ENCODE peak calls at places on chromosomes 11 and 22, in ten cellular contexts. One of them, this sample, is unnamed.

GRCh38 chr22:45425101-45425500 is 11.6 kb downstream of the RIBC2 start:
- DNase-seq in pancreas: no peak
- DNase-seq in H54: no peak
- DNase-seq in stimulated activated CD4-positive, alpha-beta T cell treated with anti-CD3 and anti-CD28 coated beads, Interleukin-12 subunit alpha, Interleukin-12 subunit beta, amount 100 ng/mL, for 4 hours: no peak
- DNase-seq in T-helper 1 cell: no peak
- DNase-seq in prostate gland: no peak
- DNase-seq in D341Med: no peak
- DNase-seq in NCI-H1048: no peak
- DNase-seq in brain microvascular endothelial cell: peak; percentile 9
- DNase-seq in MCF 10A: no peak
- DNase-seq in this sample: no peak

GRCh38 chr11:36594316-36594989 is at the start of gene IFTAP:
- DNase-seq in pancreas: peak; percentile 62
- DNase-seq in H54: peak; percentile 74
- DNase-seq in stimulated activated CD4-positive, alpha-beta T cell treated with anti-CD3 and anti-CD28 coated beads, Interleukin-12 subunit alpha, Interleukin-12 subunit beta, amount 100 ng/mL, for 4 hours: peak; percentile 5
- DNase-seq in T-helper 1 cell: peak; percentile 33
- DNase-seq in prostate gland: peak; percentile 65
- DNase-seq in D341Med: peak; percentile 77
- DNase-seq in NCI-H1048: peak; percentile 74
- DNase-seq in brain microvascular endothelial cell: peak; percentile 89
- DNase-seq in MCF 10A: peak; percentile 94
- DNase-seq in this sample: peak; percentile 5

GRCh38 chr11:89267660-89268302 is 90.1 kb downstream of the TYR start:
- DNase-seq in pancreas: no peak
- DNase-seq in H54: no peak
- DNase-seq in stimulated activated CD4-positive, alpha-beta T cell treated with anti-CD3 and anti-CD28 coated beads, Interleukin-12 subunit alpha, Interleukin-12 subunit beta, amount 100 ng/mL, for 4 hours: no peak
- DNase-seq in T-helper 1 cell: no peak
- DNase-seq in prostate gland: no peak
- DNase-seq in D341Med: no peak
- DNase-seq in NCI-H1048: no peak
- DNase-seq in brain microvascular endothelial cell: no peak
- DNase-seq in MCF 10A: no peak
- DNase-seq in this sample: no peak

GRCh38 chr11:64661146-64661545 is 61.9 kb downstream of the NRXN2 start:
- DNase-seq in pancreas: no peak
- DNase-seq in H54: no peak
- DNase-seq in stimulated activated CD4-positive, alpha-beta T cell treated with anti-CD3 and anti-CD28 coated beads, Interleukin-12 subunit alpha, Interleukin-12 subunit beta, amount 100 ng/mL, for 4 hours: no peak
- DNase-seq in T-helper 1 cell: no peak
- DNase-seq in prostate gland: no peak
- DNase-seq in D341Med: no peak
- DNase-seq in NCI-H1048: no peak
- DNase-seq in brain microvascular endothelial cell: peak; percentile 27
- DNase-seq in MCF 10A: no peak
- DNase-seq in this sample: no peak

GRCh38 chr11:121582296-121582695 is 129.5 kb upstream of the SORL1-AS1 start:
- DNase-seq in pancreas: no peak
- DNase-seq in H54: no peak
- DNase-seq in stimulated activated CD4-positive, alpha-beta T cell treated with anti-CD3 and anti-CD28 coated beads, Interleukin-12 subunit alpha, Interleukin-12 subunit beta, amount 100 ng/mL, for 4 hours: no peak
- DNase-seq in T-helper 1 cell: peak; percentile 74
- DNase-seq in prostate gland: no peak
- DNase-seq in D341Med: no peak
- DNase-seq in NCI-H1048: no peak
- DNase-seq in brain microvascular endothelial cell: no peak
- DNase-seq in MCF 10A: no peak
- DNase-seq in this sample: no peak

GRCh38 chr11:133840479-133840941 is 4.8 kb downstream of the SPATA19 start:
- DNase-seq in pancreas: no peak
- DNase-seq in H54: no peak
- DNase-seq in stimulated activated CD4-positive, alpha-beta T cell treated with anti-CD3 and anti-CD28 coated beads, Interleukin-12 subunit alpha, Interleukin-12 subunit beta, amount 100 ng/mL, for 4 hours: no peak
- DNase-seq in T-helper 1 cell: no peak
- DNase-seq in prostate gland: no peak
- DNase-seq in D341Med: no peak
- DNase-seq in NCI-H1048: no peak
- DNase-seq in brain microvascular endothelial cell: no peak
- DNase-seq in MCF 10A: no peak
- DNase-seq in this sample: no peak

GRCh38 chr11:1358286-1358685 is 31.4 kb upstream of the BRSK2 start:
- DNase-seq in pancreas: no peak
- DNase-seq in H54: no peak
- DNase-seq in stimulated activated CD4-positive, alpha-beta T cell treated with anti-CD3 and anti-CD28 coated beads, Interleukin-12 subunit alpha, Interleukin-12 subunit beta, amount 100 ng/mL, for 4 hours: no peak
- DNase-seq in T-helper 1 cell: no peak
- DNase-seq in prostate gland: peak; percentile 51
- DNase-seq in D341Med: no peak
- DNase-seq in NCI-H1048: no peak
- DNase-seq in brain microvascular endothelial cell: no peak
- DNase-seq in MCF 10A: no peak
- DNase-seq in this sample: no peak

GRCh38 chr22:26903030-26903856 is 245.9 kb downstream of the MIAT start:
- DNase-seq in pancreas: no peak
- DNase-seq in H54: no peak
- DNase-seq in stimulated activated CD4-positive, alpha-beta T cell treated with anti-CD3 and anti-CD28 coated beads, Interleukin-12 subunit alpha, Interleukin-12 subunit beta, amount 100 ng/mL, for 4 hours: no peak
- DNase-seq in T-helper 1 cell: no peak
- DNase-seq in prostate gland: no peak
- DNase-seq in D341Med: no peak
- DNase-seq in NCI-H1048: peak; percentile 95
- DNase-seq in brain microvascular endothelial cell: no peak
- DNase-seq in MCF 10A: no peak
- DNase-seq in this sample: no peak

GRCh38 chr22:41284465-41284864 is 1.5 kb downstream of the RANGAP1 start:
- DNase-seq in pancreas: no peak
- DNase-seq in H54: no peak
- DNase-seq in stimulated activated CD4-positive, alpha-beta T cell treated with anti-CD3 and anti-CD28 coated beads, Interleukin-12 subunit alpha, Interleukin-12 subunit beta, amount 100 ng/mL, for 4 hours: no peak
- DNase-seq in T-helper 1 cell: no peak
- DNase-seq in prostate gland: no peak
- DNase-seq in D341Med: no peak
- DNase-seq in NCI-H1048: no peak
- DNase-seq in brain microvascular endothelial cell: no peak
- DNase-seq in MCF 10A: peak; percentile 50
- DNase-seq in this sample: no peak

GRCh38 chr11:26149585-26149984 is 182.3 kb upstream of the ANO3 start:
- DNase-seq in pancreas: no peak
- DNase-seq in H54: no peak
- DNase-seq in stimulated activated CD4-positive, alpha-beta T cell treated with anti-CD3 and anti-CD28 coated beads, Interleukin-12 subunit alpha, Interleukin-12 subunit beta, amount 100 ng/mL, for 4 hours: no peak
- DNase-seq in T-helper 1 cell: no peak
- DNase-seq in prostate gland: no peak
- DNase-seq in D341Med: no peak
- DNase-seq in NCI-H1048: no peak
- DNase-seq in brain microvascular endothelial cell: no peak
- DNase-seq in MCF 10A: no peak
- DNase-seq in this sample: no peak

GRCh38 chr11:36485296-36485870 is 24.7 kb downstream of the TRAF6 start:
- DNase-seq in pancreas: no peak
- DNase-seq in H54: no peak
- DNase-seq in stimulated activated CD4-positive, alpha-beta T cell treated with anti-CD3 and anti-CD28 coated beads, Interleukin-12 subunit alpha, Interleukin-12 subunit beta, amount 100 ng/mL, for 4 hours: no peak
- DNase-seq in T-helper 1 cell: no peak
- DNase-seq in prostate gland: no peak
- DNase-seq in D341Med: no peak
- DNase-seq in NCI-H1048: no peak
- DNase-seq in brain microvascular endothelial cell: no peak
- DNase-seq in MCF 10A: no peak
- DNase-seq in this sample: no peak

GRCh38 chr11:117822031-117822521 is 2.5 kb downstream of the FXYD2 start:
- DNase-seq in pancreas: no peak
- DNase-seq in H54: no peak
- DNase-seq in stimulated activated CD4-positive, alpha-beta T cell treated with anti-CD3 and anti-CD28 coated beads, Interleukin-12 subunit alpha, Interleukin-12 subunit beta, amount 100 ng/mL, for 4 hours: peak; percentile 59
- DNase-seq in T-helper 1 cell: no peak
- DNase-seq in prostate gland: no peak
- DNase-seq in D341Med: peak; percentile 80
- DNase-seq in NCI-H1048: no peak
- DNase-seq in brain microvascular endothelial cell: no peak
- DNase-seq in MCF 10A: peak; percentile 40
- DNase-seq in this sample: no peak

GRCh38 chr11:96263361-96263763 is 79.6 kb downstream of the MAML2 start:
- DNase-seq in pancreas: no peak
- DNase-seq in H54: no peak
- DNase-seq in stimulated activated CD4-positive, alpha-beta T cell treated with anti-CD3 and anti-CD28 coated beads, Interleukin-12 subunit alpha, Interleukin-12 subunit beta, amount 100 ng/mL, for 4 hours: no peak
- DNase-seq in T-helper 1 cell: no peak
- DNase-seq in prostate gland: no peak
- DNase-seq in D341Med: no peak
- DNase-seq in NCI-H1048: no peak
- DNase-seq in brain microvascular endothelial cell: no peak
- DNase-seq in MCF 10A: peak; percentile 83
- DNase-seq in this sample: no peak

GRCh38 chr11:3222941-3223905 is 4.6 kb upstream of the MRGPRG start:
- DNase-seq in pancreas: no peak
- DNase-seq in H54: no peak
- DNase-seq in stimulated activated CD4-positive, alpha-beta T cell treated with anti-CD3 and anti-CD28 coated beads, Interleukin-12 subunit alpha, Interleukin-12 subunit beta, amount 100 ng/mL, for 4 hours: no peak
- DNase-seq in T-helper 1 cell: no peak
- DNase-seq in prostate gland: no peak
- DNase-seq in D341Med: peak; percentile 30
- DNase-seq in NCI-H1048: no peak
- DNase-seq in brain microvascular endothelial cell: no peak
- DNase-seq in MCF 10A: no peak
- DNase-seq in this sample: peak; percentile 19

GRCh38 chr11:12251651-12252560 is 125.5 kb upstream of the PARVA start:
- DNase-seq in pancreas: no peak
- DNase-seq in H54: no peak
- DNase-seq in stimulated activated CD4-positive, alpha-beta T cell treated with anti-CD3 and anti-CD28 coated beads, Interleukin-12 subunit alpha, Interleukin-12 subunit beta, amount 100 ng/mL, for 4 hours: no peak
- DNase-seq in T-helper 1 cell: no peak
- DNase-seq in prostate gland: no peak
- DNase-seq in D341Med: peak; percentile 68
- DNase-seq in NCI-H1048: no peak
- DNase-seq in brain microvascular endothelial cell: no peak
- DNase-seq in MCF 10A: no peak
- DNase-seq in this sample: no peak

GRCh38 chr11:126105022-126105747 is 42.5 kb upstream of the CDON start:
- DNase-seq in pancreas: no peak
- DNase-seq in H54: no peak
- DNase-seq in stimulated activated CD4-positive, alpha-beta T cell treated with anti-CD3 and anti-CD28 coated beads, Interleukin-12 subunit alpha, Interleukin-12 subunit beta, amount 100 ng/mL, for 4 hours: no peak
- DNase-seq in T-helper 1 cell: no peak
- DNase-seq in prostate gland: no peak
- DNase-seq in D341Med: no peak
- DNase-seq in NCI-H1048: no peak
- DNase-seq in brain microvascular endothelial cell: no peak
- DNase-seq in MCF 10A: no peak
- DNase-seq in this sample: no peak

GRCh38 chr22:33512961-33513360 is 407.3 kb downstream of the LARGE1 start:
- DNase-seq in pancreas: no peak
- DNase-seq in H54: no peak
- DNase-seq in stimulated activated CD4-positive, alpha-beta T cell treated with anti-CD3 and anti-CD28 coated beads, Interleukin-12 subunit alpha, Interleukin-12 subunit beta, amount 100 ng/mL, for 4 hours: no peak
- DNase-seq in T-helper 1 cell: no peak
- DNase-seq in prostate gland: no peak
- DNase-seq in D341Med: no peak
- DNase-seq in NCI-H1048: no peak
- DNase-seq in brain microvascular endothelial cell: no peak
- DNase-seq in MCF 10A: no peak
- DNase-seq in this sample: no peak

GRCh38 chr11:35038211-35038930 is 100.6 kb upstream of the CD44 start:
- DNase-seq in pancreas: no peak
- DNase-seq in H54: no peak
- DNase-seq in stimulated activated CD4-positive, alpha-beta T cell treated with anti-CD3 and anti-CD28 coated beads, Interleukin-12 subunit alpha, Interleukin-12 subunit beta, amount 100 ng/mL, for 4 hours: no peak
- DNase-seq in T-helper 1 cell: no peak
- DNase-seq in prostate gland: no peak
- DNase-seq in D341Med: no peak
- DNase-seq in NCI-H1048: no peak
- DNase-seq in brain microvascular endothelial cell: no peak
- DNase-seq in MCF 10A: no peak
- DNase-seq in this sample: no peak

GRCh38 chr11:26974068-26974790 is 19.7 kb upstream of the FIBIN start:
- DNase-seq in pancreas: no peak
- DNase-seq in H54: no peak
- DNase-seq in stimulated activated CD4-positive, alpha-beta T cell treated with anti-CD3 and anti-CD28 coated beads, Interleukin-12 subunit alpha, Interleukin-12 subunit beta, amount 100 ng/mL, for 4 hours: no peak
- DNase-seq in T-helper 1 cell: no peak
- DNase-seq in prostate gland: no peak
- DNase-seq in D341Med: no peak
- DNase-seq in NCI-H1048: no peak
- DNase-seq in brain microvascular endothelial cell: no peak
- DNase-seq in MCF 10A: no peak
- DNase-seq in this sample: no peak

GRCh38 chr11:120040136-120040840 is 97.6 kb downstream of the TRIM29 start:
- DNase-seq in pancreas: no peak
- DNase-seq in H54: no peak
- DNase-seq in stimulated activated CD4-positive, alpha-beta T cell treated with anti-CD3 and anti-CD28 coated beads, Interleukin-12 subunit alpha, Interleukin-12 subunit beta, amount 100 ng/mL, for 4 hours: no peak
- DNase-seq in T-helper 1 cell: no peak
- DNase-seq in prostate gland: no peak
- DNase-seq in D341Med: peak; percentile 5
- DNase-seq in NCI-H1048: no peak
- DNase-seq in brain microvascular endothelial cell: no peak
- DNase-seq in MCF 10A: no peak
- DNase-seq in this sample: no peak

GRCh38 chr11:62806611-62807121 is 1.4 kb upstream of the NXF1 start:
- DNase-seq in pancreas: no peak
- DNase-seq in H54: no peak
- DNase-seq in stimulated activated CD4-positive, alpha-beta T cell treated with anti-CD3 and anti-CD28 coated beads, Interleukin-12 subunit alpha, Interleukin-12 subunit beta, amount 100 ng/mL, for 4 hours: no peak
- DNase-seq in T-helper 1 cell: no peak
- DNase-seq in prostate gland: no peak
- DNase-seq in D341Med: no peak
- DNase-seq in NCI-H1048: no peak
- DNase-seq in brain microvascular endothelial cell: no peak
- DNase-seq in MCF 10A: peak; percentile 69
- DNase-seq in this sample: no peak

GRCh38 chr11:75439026-75439425 is 6.0 kb upstream of the KLHL35 start:
- DNase-seq in pancreas: no peak
- DNase-seq in H54: no peak
- DNase-seq in stimulated activated CD4-positive, alpha-beta T cell treated with anti-CD3 and anti-CD28 coated beads, Interleukin-12 subunit alpha, Interleukin-12 subunit beta, amount 100 ng/mL, for 4 hours: no peak
- DNase-seq in T-helper 1 cell: no peak
- DNase-seq in prostate gland: no peak
- DNase-seq in D341Med: no peak
- DNase-seq in NCI-H1048: no peak
- DNase-seq in brain microvascular endothelial cell: no peak
- DNase-seq in MCF 10A: no peak
- DNase-seq in this sample: no peak

GRCh38 chr11:129141748-129142475 is 50.2 kb downstream of the ARHGAP32 start:
- DNase-seq in pancreas: no peak
- DNase-seq in H54: no peak
- DNase-seq in stimulated activated CD4-positive, alpha-beta T cell treated with anti-CD3 and anti-CD28 coated beads, Interleukin-12 subunit alpha, Interleukin-12 subunit beta, amount 100 ng/mL, for 4 hours: no peak
- DNase-seq in T-helper 1 cell: no peak
- DNase-seq in prostate gland: no peak
- DNase-seq in D341Med: no peak
- DNase-seq in NCI-H1048: no peak
- DNase-seq in brain microvascular endothelial cell: no peak
- DNase-seq in MCF 10A: peak; percentile 83
- DNase-seq in this sample: no peak

GRCh38 chr11:25527841-25528240 is 804.1 kb upstream of the ANO3 start:
- DNase-seq in pancreas: no peak
- DNase-seq in H54: no peak
- DNase-seq in stimulated activated CD4-positive, alpha-beta T cell treated with anti-CD3 and anti-CD28 coated beads, Interleukin-12 subunit alpha, Interleukin-12 subunit beta, amount 100 ng/mL, for 4 hours: no peak
- DNase-seq in T-helper 1 cell: no peak
- DNase-seq in prostate gland: no peak
- DNase-seq in D341Med: no peak
- DNase-seq in NCI-H1048: no peak
- DNase-seq in brain microvascular endothelial cell: no peak
- DNase-seq in MCF 10A: no peak
- DNase-seq in this sample: no peak

GRCh38 chr11:69263736-69264052 is 30.3 kb upstream of the MYEOV start:
- DNase-seq in pancreas: no peak
- DNase-seq in H54: no peak
- DNase-seq in stimulated activated CD4-positive, alpha-beta T cell treated with anti-CD3 and anti-CD28 coated beads, Interleukin-12 subunit alpha, Interleukin-12 subunit beta, amount 100 ng/mL, for 4 hours: no peak
- DNase-seq in T-helper 1 cell: no peak
- DNase-seq in prostate gland: no peak
- DNase-seq in D341Med: no peak
- DNase-seq in NCI-H1048: no peak
- DNase-seq in brain microvascular endothelial cell: no peak
- DNase-seq in MCF 10A: no peak
- DNase-seq in this sample: no peak